ENCODE peak calls at places on chromosomes 3 and 15, in four cellular contexts. G is A549, V is T-cell, B is NCI-H1694. U is an unnamed sample.
A peak's percentile ranks its signal among the peaks of the same experiment; 100 is the strongest.

GRCh38 chr15:57586661-57587404 is 4.9 kb upstream of the MYZAP start:
- DNase-seq in G (no peak), V (no peak), B (no peak), U (no peak)

GRCh38 chr3:32146669-32147315 is 40.4 kb downstream of the GPD1L start:
- DNase-seq in G (no peak), V (no peak), B (no peak), U (no peak)

GRCh38 chr15:38054488-38054887 is 120.0 kb downstream of the TMCO5A start:
- DNase-seq in G (no peak), V (no peak), B (no peak), U (no peak)

GRCh38 chr3:87182023-87182422 is 45.1 kb upstream of the CHMP2B start:
- DNase-seq in G (no peak), V (no peak), B (no peak), U (peak; percentile 56)

GRCh38 chr3:45701167-45701867 is 12.1 kb downstream of the SACM1L start:
- DNase-seq in G (no peak), V (no peak), B (no peak), U (no peak)

GRCh38 chr15:74950078-74951000 is 6.2 kb downstream of the RPP25 start:
- DNase-seq in G (peak; percentile 90), V (peak; percentile 62), B (peak; percentile 80), U (no peak)

GRCh38 chr15:83099290-83099689 is 8.2 kb upstream of the TM6SF1 start:
- DNase-seq in G (no peak), V (no peak), B (no peak), U (no peak)

GRCh38 chr15:75235760-75236729 is 22.1 kb upstream of the GOLGA6C start:
- DNase-seq in G (no peak), V (no peak), B (no peak), U (no peak)

GRCh38 chr15:69414702-69415161 is 583 bp downstream of the KIF23 start:
- DNase-seq in G (peak; percentile 78), V (no peak), B (no peak), U (no peak)

GRCh38 chr3:186413615-186414415 is 51.8 kb upstream of the DGKG start:
- DNase-seq in G (no peak), V (no peak), B (no peak), U (peak; percentile 53)

GRCh38 chr15:39745415-39745814 is 37.2 kb downstream of the FSIP1 start:
- DNase-seq in G (no peak), V (no peak), B (no peak), U (no peak)

GRCh38 chr15:69462493-69463181 is 10.0 kb downstream of the RPLP1 start:
- DNase-seq in G (peak; percentile 100), V (peak; percentile 84), B (peak; percentile 82), U (peak; percentile 69)

GRCh38 chr3:157145566-157145965 is 14.4 kb downstream of the CCNL1 start:
- DNase-seq in G (no peak), V (no peak), B (no peak), U (no peak)

GRCh38 chr15:38029741-38030140 is 95.3 kb downstream of the TMCO5A start:
- DNase-seq in G (no peak), V (no peak), B (no peak), U (peak; percentile 8)

GRCh38 chr15:82709421-82710207 is at the start of gene AP3B2:
- DNase-seq in G (peak; percentile 86), V (peak; percentile 43), B (peak; percentile 65), U (no peak)

GRCh38 chr3:152348436-152349177 is 79.9 kb downstream of the MBNL1 start:
- DNase-seq in G (no peak), V (no peak), B (no peak), U (no peak)

GRCh38 chr3:5181479-5182141 is 5.9 kb upstream of the EDEM1 start:
- DNase-seq in G (no peak), V (no peak), B (no peak), U (no peak)

GRCh38 chr3:142850395-142851023 is 38.4 kb downstream of the PCOLCE2 start:
- DNase-seq in G (peak; percentile 17), V (no peak), B (peak; percentile 94), U (peak; percentile 93)

U was measured in SK-N-MC.